ENCODE peak calls at places on chromosomes 7 and 10, in seven cellular contexts. H, V, Q, K, A, O and U are unnamed samples.
A peak's percentile ranks its signal among the peaks of the same experiment; 100 is the strongest.

GRCh38 chr10:56269181-56269580 is 91.9 kb downstream of the ZWINT start:
- DNase-seq in H (no peak), V (no peak), Q (no peak), K (no peak), A (no peak), O (no peak), U (no peak)

GRCh38 chr7:157612664-157613561 is 276.1 kb downstream of the DNAJB6 start:
- DNase-seq in H (peak; percentile 55), V (no peak), Q (no peak), K (no peak), A (no peak), O (no peak), U (peak; percentile 84)

GRCh38 chr7:41956276-41956675 is 253.4 kb upstream of the INHBA start:
- DNase-seq in H (no peak), V (no peak), Q (no peak), K (no peak), A (no peak), O (no peak), U (no peak)

GRCh38 chr7:43535031-43535451 is 47.9 kb upstream of the STK17A start:
- DNase-seq in H (no peak), V (peak; percentile 56), Q (no peak), K (peak; percentile 50), A (no peak), O (no peak), U (no peak)

GRCh38 chr7:36985866-36986402 is 261.6 kb upstream of the AOAH start:
- DNase-seq in H (no peak), V (no peak), Q (peak; percentile 97), K (peak; percentile 2), A (no peak), O (peak; percentile 65), U (no peak)

GRCh38 chr7:95389516-95389915 is 6.7 kb downstream of the PON3 start:
- DNase-seq in H (no peak), V (no peak), Q (peak; percentile 13), K (no peak), A (no peak), O (no peak), U (no peak)

GRCh38 chr7:32104766-32105165 is 34.6 kb upstream of the PDE1C start:
- DNase-seq in H (no peak), V (peak; percentile 29), Q (no peak), K (peak; percentile 50), A (no peak), O (no peak), U (no peak)

GRCh38 chr10:260819-261429 is 125.7 kb downstream of the ZMYND11 start:
- DNase-seq in H (no peak), V (no peak), Q (no peak), K (no peak), A (no peak), O (no peak), U (no peak)

GRCh38 chr10:13920031-13920430 is 333.3 kb downstream of the PRPF18 start:
- DNase-seq in H (no peak), V (peak; percentile 16), Q (no peak), K (peak; percentile 49), A (no peak), O (no peak), U (no peak)

GRCh38 chr10:79490400-79491081 is 21.8 kb upstream of the EIF5AL1 start:
- DNase-seq in H (no peak), V (peak; percentile 40), Q (no peak), K (peak; percentile 73), A (no peak), O (no peak), U (no peak)

GRCh38 chr7:95933618-95934017 is 161.3 kb downstream of the DYNC1I1 start:
- DNase-seq in H (no peak), V (no peak), Q (no peak), K (no peak), A (no peak), O (no peak), U (no peak)

GRCh38 chr10:69446650-69447151 is 4.6 kb upstream of the TSPAN15 start:
- DNase-seq in H (no peak), V (peak; percentile 95), Q (no peak), K (peak; percentile 88), A (no peak), O (no peak), U (no peak)

GRCh38 chr7:33716581-33717477 is 188.5 kb upstream of the BMPER start:
- DNase-seq in H (no peak), V (peak; percentile 55), Q (peak; percentile 49), K (peak; percentile 64), A (peak; percentile 34), O (no peak), U (no peak)

GRCh38 chr10:14653271-14654161 is 121.2 kb downstream of the FAM107B start:
- DNase-seq in H (no peak), V (peak; percentile 90), Q (no peak), K (peak; percentile 77), A (peak; percentile 62), O (no peak), U (no peak)

GRCh38 chr7:158015403-158016116 is 572.1 kb downstream of the PTPRN2 start:
- DNase-seq in H (no peak), V (no peak), Q (peak; percentile 18), K (no peak), A (no peak), O (no peak), U (no peak)

GRCh38 chr7:158910254-158911053 is 54.1 kb downstream of the DYNC2I1 start:
- DNase-seq in H (no peak), V (no peak), Q (no peak), K (no peak), A (peak; percentile 23), O (no peak), U (no peak)

GRCh38 chr7:19397917-19398316 is 252.7 kb upstream of the FERD3L start:
- DNase-seq in H (no peak), V (peak; percentile 78), Q (no peak), K (peak; percentile 45), A (no peak), O (no peak), U (no peak)

GRCh38 chr10:105643662-105644061 is 1002.6 kb downstream of the SORCS3 start:
- DNase-seq in H (no peak), V (no peak), Q (no peak), K (no peak), A (no peak), O (no peak), U (no peak)

GRCh38 chr10:4181690-4182089 is 396.7 kb upstream of the KLF6 start:
- DNase-seq in H (no peak), V (no peak), Q (no peak), K (no peak), A (no peak), O (no peak), U (no peak)

GRCh38 chr7:12805518-12805928 is 118.1 kb downstream of the ARL4A start:
- DNase-seq in H (no peak), V (no peak), Q (no peak), K (no peak), A (no peak), O (no peak), U (no peak)

GRCh38 chr7:28081016-28081415 is 99.6 kb downstream of the JAZF1 start:
- DNase-seq in H (no peak), V (peak; percentile 56), Q (no peak), K (no peak), A (no peak), O (no peak), U (no peak)